ENCODE peak calls at places on chromosomes 13 and 19, in six cellular contexts. R, V, O, H, Q and G are unnamed samples.

GRCh38 chr19:35729021-35729420 is 11.2 kb downstream of the KMT2B start:
- DNase-seq in O (no peak), Q (peak; percentile 3), R (no peak), H (no peak), V (no peak), G (no peak)

GRCh38 chr13:24178847-24179845 is 18.6 kb downstream of the SPATA13 start:
- DNase-seq in O (no peak), V (no peak), R (no peak), Q (no peak), H (no peak), G (no peak)

GRCh38 chr13:39408512-39408911 is 194.5 kb downstream of the LHFPL6 start:
- DNase-seq in O (no peak), R (no peak), V (no peak), Q (no peak), H (no peak), G (no peak)

GRCh38 chr19:23983406-23983805 is 68.7 kb downstream of the ZNF726 start:
- DNase-seq in H (no peak), R (no peak), Q (no peak), V (no peak), O (no peak), G (no peak)

GRCh38 chr19:50376166-50377050 is at the start of gene NR1H2:
- DNase-seq in V (peak; percentile 99), Q (peak; percentile 85), O (peak; percentile 98), H (peak; percentile 99), R (peak; percentile 95), G (peak; percentile 97)

GRCh38 chr13:109010912-109011311 is 381.5 kb downstream of the MYO16 start:
- DNase-seq in V (no peak), R (no peak), Q (peak; percentile 53), H (no peak), O (no peak), G (no peak)

GRCh38 chr13:102089722-102090121 is 312.1 kb downstream of the FGF14 start:
- DNase-seq in H (no peak), R (no peak), Q (no peak), V (no peak), O (no peak), G (no peak)

GRCh38 chr19:8158411-8159074 is 9.2 kb upstream of the FBN3 start:
- DNase-seq in V (peak; percentile 89), Q (peak; percentile 74), R (peak; percentile 61), H (peak; percentile 58), O (peak; percentile 75), G (peak; percentile 55)

GRCh38 chr19:39212377-39212742 is 8.3 kb upstream of the SYCN start:
- DNase-seq in O (peak; percentile 66), V (peak; percentile 48), R (no peak), Q (peak; percentile 74), H (peak; percentile 61), G (peak; percentile 64)

GRCh38 chr19:57280913-57281425 is 684 bp downstream of the ZNF460 start:
- DNase-seq in H (peak; percentile 53), O (peak; percentile 48), Q (no peak), V (peak; percentile 78), R (no peak), G (peak; percentile 56)

GRCh38 chr19:12293771-12294307 is 844 bp downstream of the ZNF44 start:
- DNase-seq in H (peak; percentile 87), O (peak; percentile 82), R (peak; percentile 48), Q (peak; percentile 61), V (peak; percentile 81), G (peak; percentile 85)

GRCh38 chr13:44271915-44272341 is 101.7 kb upstream of the SERP2 start:
- DNase-seq in V (no peak), O (no peak), H (no peak), Q (no peak), R (peak; percentile 43), G (no peak)

GRCh38 chr19:50975766-50976165 is 6.4 kb upstream of the KLK6 start:
- DNase-seq in R (no peak), Q (peak; percentile 61), V (no peak), O (no peak), H (peak; percentile 99), G (peak; percentile 93)

GRCh38 chr19:31534786-31535185 is 185.6 kb upstream of the TSHZ3 start:
- DNase-seq in O (no peak), H (no peak), V (no peak), R (peak; percentile 5), Q (no peak), G (no peak)